ENCODE peak calls at places on chromosomes 13 and 19, in seven cellular contexts. One of them, this sample, is unnamed. For H3K4me1, the result is how much of the 10 kb centered on the place peaks cover.

GRCh38 chr19:44808463-44809371 is at the start of gene BCAM:
- DNase-seq in right cardiac atrium: peak
- DNase-seq in lower lobe of right lung: peak
- DNase-seq in mesendoderm: peak
- DNase-seq in fibroblast of lung: peak
- DNase-seq in transverse colon: peak
- DNase-seq in testis: peak
- DNase-seq in this sample: peak

GRCh38 chr13:97004096-97004876 is 10.0 kb upstream of the OXGR1 start:
- DNase-seq in mesendoderm: peak
- DNase-seq in lower lobe of right lung: no peak
- DNase-seq in testis: no peak
- DNase-seq in right cardiac atrium: no peak
- DNase-seq in fibroblast of lung: peak
- DNase-seq in transverse colon: no peak
- DNase-seq in this sample: no peak

GRCh38 chr13:33744589-33745369 is 73.2 kb upstream of the RFC3 start:
- DNase-seq in transverse colon: no peak
- DNase-seq in fibroblast of lung: peak
- DNase-seq in testis: peak
- DNase-seq in lower lobe of right lung: peak
- DNase-seq in mesendoderm: no peak
- DNase-seq in right cardiac atrium: peak
- DNase-seq in this sample: peak

GRCh38 chr13:111614613-111615012 is 294.2 kb downstream of the TEX29 start:
- DNase-seq in transverse colon: no peak
- DNase-seq in lower lobe of right lung: no peak
- DNase-seq in fibroblast of lung: no peak
- DNase-seq in mesendoderm: no peak
- DNase-seq in right cardiac atrium: no peak
- DNase-seq in testis: no peak
- DNase-seq in this sample: no peak

GRCh38 chr13:72129117-72129516 is 262.1 kb upstream of the DACH1 start:
- DNase-seq in fibroblast of lung: no peak
- DNase-seq in right cardiac atrium: no peak
- DNase-seq in lower lobe of right lung: no peak
- DNase-seq in testis: no peak
- DNase-seq in mesendoderm: no peak
- DNase-seq in transverse colon: no peak
- DNase-seq in this sample: no peak

GRCh38 chr13:87498681-87499080 is 172.5 kb upstream of the SLITRK5 start:
- DNase-seq in transverse colon: no peak
- DNase-seq in fibroblast of lung: peak
- DNase-seq in testis: peak
- DNase-seq in mesendoderm: peak
- DNase-seq in right cardiac atrium: no peak
- DNase-seq in lower lobe of right lung: no peak
- DNase-seq in this sample: peak

GRCh38 chr13:53005631-53006030 is 23.0 kb upstream of the OLFM4 start:
- DNase-seq in fibroblast of lung: no peak
- DNase-seq in mesendoderm: no peak
- DNase-seq in testis: no peak
- DNase-seq in transverse colon: no peak
- DNase-seq in lower lobe of right lung: no peak
- DNase-seq in right cardiac atrium: no peak
- DNase-seq in this sample: peak

GRCh38 chr19:48631254-48631653 is 5.9 kb downstream of the DBP start:
- DNase-seq in lower lobe of right lung: no peak
- DNase-seq in testis: no peak
- DNase-seq in transverse colon: no peak
- DNase-seq in mesendoderm: no peak
- DNase-seq in fibroblast of lung: no peak
- DNase-seq in right cardiac atrium: no peak
- DNase-seq in this sample: no peak

GRCh38 chr19:6710273-6711077 is 10.0 kb downstream of the C3 start:
- DNase-seq in transverse colon: no peak
- DNase-seq in mesendoderm: peak
- DNase-seq in lower lobe of right lung: peak
- DNase-seq in testis: no peak
- DNase-seq in fibroblast of lung: no peak
- DNase-seq in right cardiac atrium: peak
- DNase-seq in this sample: no peak

GRCh38 chr19:4807188-4807587 is 15.7 kb downstream of the FEM1A start:
- DNase-seq in fibroblast of lung: no peak
- DNase-seq in transverse colon: peak
- DNase-seq in lower lobe of right lung: peak
- DNase-seq in testis: no peak
- DNase-seq in mesendoderm: no peak
- DNase-seq in right cardiac atrium: peak
- DNase-seq in this sample: no peak

GRCh38 chr13:43874512-43875092 is 4.9 kb downstream of the CCDC122 start:
- DNase-seq in testis: no peak
- DNase-seq in mesendoderm: peak
- DNase-seq in transverse colon: no peak
- DNase-seq in fibroblast of lung: peak
- DNase-seq in right cardiac atrium: no peak
- DNase-seq in lower lobe of right lung: no peak
- DNase-seq in this sample: no peak

GRCh38 chr13:39038569-39038898 is 278 bp downstream of the NHLRC3 start:
- DNase-seq in transverse colon: peak
- DNase-seq in right cardiac atrium: no peak
- DNase-seq in mesendoderm: no peak
- DNase-seq in fibroblast of lung: no peak
- DNase-seq in testis: peak
- DNase-seq in lower lobe of right lung: no peak
- DNase-seq in this sample: peak

GRCh38 chr13:98939552-98940306 is 38.1 kb downstream of the DOCK9 start:
- DNase-seq in fibroblast of lung: no peak
- DNase-seq in right cardiac atrium: peak
- DNase-seq in lower lobe of right lung: no peak
- DNase-seq in testis: peak
- DNase-seq in transverse colon: no peak
- DNase-seq in mesendoderm: no peak
- DNase-seq in this sample: no peak

GRCh38 chr19:45177817-45178261 is at the start of gene TRAPPC6A:
- DNase-seq in right cardiac atrium: no peak
- DNase-seq in testis: no peak
- DNase-seq in fibroblast of lung: peak
- DNase-seq in lower lobe of right lung: no peak
- DNase-seq in mesendoderm: no peak
- DNase-seq in transverse colon: no peak
- DNase-seq in this sample: no peak

GRCh38 chr13:67515895-67516294 is 285.8 kb upstream of the PCDH9 start:
- DNase-seq in fibroblast of lung: peak
- DNase-seq in right cardiac atrium: no peak
- DNase-seq in lower lobe of right lung: no peak
- DNase-seq in transverse colon: no peak
- DNase-seq in mesendoderm: no peak
- DNase-seq in testis: no peak
- DNase-seq in this sample: peak

GRCh38 chr19:35566738-35567137 is 3.3 kb upstream of the ATP4A start:
- DNase-seq in testis: no peak
- DNase-seq in fibroblast of lung: no peak
- DNase-seq in transverse colon: no peak
- DNase-seq in lower lobe of right lung: no peak
- DNase-seq in right cardiac atrium: no peak
- DNase-seq in mesendoderm: no peak
- DNase-seq in this sample: no peak

GRCh38 chr19:35048911-35049411 is 7.4 kb downstream of the HPN start:
- DNase-seq in testis: no peak
- DNase-seq in transverse colon: no peak
- DNase-seq in lower lobe of right lung: peak
- DNase-seq in right cardiac atrium: peak
- DNase-seq in fibroblast of lung: no peak
- DNase-seq in mesendoderm: no peak
- DNase-seq in this sample: no peak

GRCh38 chr13:63377986-63378385 is 1962.3 kb upstream of the PCDH20 start:
- DNase-seq in right cardiac atrium: no peak
- DNase-seq in testis: no peak
- DNase-seq in transverse colon: no peak
- DNase-seq in lower lobe of right lung: no peak
- DNase-seq in fibroblast of lung: no peak
- DNase-seq in mesendoderm: no peak
- DNase-seq in this sample: no peak

GRCh38 chr13:48656621-48657020 is 2.9 kb downstream of the CYSLTR2 start:
- DNase-seq in mesendoderm: no peak
- DNase-seq in right cardiac atrium: no peak
- DNase-seq in transverse colon: no peak
- DNase-seq in fibroblast of lung: no peak
- DNase-seq in testis: no peak
- DNase-seq in lower lobe of right lung: no peak
- DNase-seq in this sample: no peak

GRCh38 chr13:100244431-100244830 is 155.5 kb downstream of the PCCA start:
- DNase-seq in testis: no peak
- DNase-seq in fibroblast of lung: peak
- DNase-seq in lower lobe of right lung: no peak
- DNase-seq in transverse colon: no peak
- DNase-seq in mesendoderm: no peak
- DNase-seq in right cardiac atrium: no peak
- DNase-seq in this sample: no peak

GRCh38 chr13:79485014-79485441 is 4.1 kb downstream of the NDFIP2 start:
- DNase-seq in testis: no peak
- DNase-seq in fibroblast of lung: peak
- DNase-seq in transverse colon: peak
- DNase-seq in mesendoderm: peak
- DNase-seq in right cardiac atrium: no peak
- DNase-seq in lower lobe of right lung: no peak
- DNase-seq in this sample: no peak

GRCh38 chr13:27053902-27054595 is 117.6 kb downstream of the USP12 start:
- DNase-seq in mesendoderm: peak
- DNase-seq in lower lobe of right lung: no peak
- DNase-seq in testis: no peak
- DNase-seq in transverse colon: no peak
- DNase-seq in right cardiac atrium: no peak
- DNase-seq in fibroblast of lung: peak
- DNase-seq in this sample: no peak

GRCh38 chr19:3285647-3286176 is 61.3 kb downstream of the CELF5 start:
- DNase-seq in mesendoderm: no peak
- DNase-seq in right cardiac atrium: no peak
- DNase-seq in lower lobe of right lung: no peak
- DNase-seq in fibroblast of lung: peak
- DNase-seq in transverse colon: no peak
- DNase-seq in testis: no peak
- DNase-seq in this sample: peak

GRCh38 chr13:91078093-91078679 is 269.3 kb upstream of the MIR17HG start:
- DNase-seq in right cardiac atrium: no peak
- DNase-seq in mesendoderm: no peak
- DNase-seq in lower lobe of right lung: no peak
- DNase-seq in transverse colon: no peak
- DNase-seq in testis: no peak
- DNase-seq in fibroblast of lung: peak
- DNase-seq in this sample: peak

GRCh38 chr13:91066745-91067144 is 280.7 kb upstream of the MIR17HG start:
- DNase-seq in lower lobe of right lung: no peak
- DNase-seq in fibroblast of lung: no peak
- DNase-seq in mesendoderm: no peak
- DNase-seq in testis: no peak
- DNase-seq in right cardiac atrium: no peak
- DNase-seq in transverse colon: no peak
- DNase-seq in this sample: no peak

DNA sequence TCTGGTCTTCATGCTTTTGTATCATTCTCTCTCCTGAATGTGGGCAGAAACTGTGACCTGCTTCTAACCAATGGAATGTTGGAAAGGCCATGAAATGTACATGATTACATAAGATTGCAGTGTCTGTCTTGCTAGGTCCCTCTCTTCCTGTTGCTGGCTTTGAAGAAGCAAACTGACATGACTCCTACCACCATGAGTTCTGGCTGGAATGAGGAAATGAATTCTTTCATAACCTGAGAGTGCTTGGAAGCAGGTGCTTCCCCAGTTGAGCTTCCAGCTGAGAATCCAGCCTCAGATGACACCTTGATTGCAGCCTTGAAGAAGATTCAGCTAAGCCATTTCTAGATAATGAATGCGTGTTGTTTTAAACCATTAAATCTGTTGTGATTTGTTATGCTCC is 275.0 kb upstream of the MIR17HG start:
- DNase-seq in right cardiac atrium: no peak
- DNase-seq in testis: no peak
- DNase-seq in lower lobe of right lung: no peak
- DNase-seq in mesendoderm: no peak
- DNase-seq in fibroblast of lung: no peak
- DNase-seq in transverse colon: no peak
- DNase-seq in this sample: no peak
- H3K4me3 ChIP-seq in right cardiac atrium: no peak
- H3K4me3 ChIP-seq in testis: no peak
- H3K4me3 ChIP-seq in lower lobe of right lung: no peak
- H3K4me3 ChIP-seq in mesendoderm: no peak
- H3K4me3 ChIP-seq in fibroblast of lung: no peak
- H3K4me3 ChIP-seq in transverse colon: no peak
- H3K4me3 ChIP-seq in this sample: no peak

GRCh38 chr13:93058301-93058700 is 168.3 kb upstream of the GPC6 start:
- DNase-seq in mesendoderm: no peak
- DNase-seq in testis: no peak
- DNase-seq in lower lobe of right lung: no peak
- DNase-seq in right cardiac atrium: no peak
- DNase-seq in transverse colon: no peak
- DNase-seq in fibroblast of lung: no peak
- DNase-seq in this sample: no peak

GRCh38 chr13:93055233-93055632 is 171.4 kb upstream of the GPC6 start:
- DNase-seq in right cardiac atrium: no peak
- DNase-seq in testis: no peak
- DNase-seq in mesendoderm: peak
- DNase-seq in transverse colon: no peak
- DNase-seq in lower lobe of right lung: no peak
- DNase-seq in fibroblast of lung: no peak
- DNase-seq in this sample: no peak

GRCh38 chr13:93060144-93060543 is 166.5 kb upstream of the GPC6 start:
- DNase-seq in transverse colon: no peak
- DNase-seq in testis: no peak
- DNase-seq in mesendoderm: no peak
- DNase-seq in lower lobe of right lung: no peak
- DNase-seq in fibroblast of lung: no peak
- DNase-seq in right cardiac atrium: no peak
- DNase-seq in this sample: no peak
- H3K4me1 ChIP-seq in transverse colon: under half
- H3K4me1 ChIP-seq in testis: under half
- H3K4me1 ChIP-seq in mesendoderm: under half
- H3K4me1 ChIP-seq in lower lobe of right lung: under half
- H3K4me1 ChIP-seq in fibroblast of lung: under half
- H3K4me1 ChIP-seq in right cardiac atrium: under half
- H3K4me1 ChIP-seq in this sample: under half

GRCh38 chr19:52991484-52991883 is 22.2 kb upstream of the ERVV-1 start:
- DNase-seq in lower lobe of right lung: no peak
- DNase-seq in fibroblast of lung: peak
- DNase-seq in mesendoderm: no peak
- DNase-seq in testis: no peak
- DNase-seq in right cardiac atrium: no peak
- DNase-seq in transverse colon: no peak
- DNase-seq in this sample: no peak
- H3K27ac ChIP-seq in lower lobe of right lung: no peak
- H3K27ac ChIP-seq in fibroblast of lung: no peak
- H3K27ac ChIP-seq in mesendoderm: no peak
- H3K27ac ChIP-seq in testis: no peak
- H3K27ac ChIP-seq in right cardiac atrium: no peak
- H3K27ac ChIP-seq in transverse colon: no peak
- H3K27ac ChIP-seq in this sample: no peak

GRCh38 chr19:10421240-10421948 is 1.1 kb downstream of the PDE4A start:
- DNase-seq in right cardiac atrium: no peak
- DNase-seq in fibroblast of lung: no peak
- DNase-seq in transverse colon: no peak
- DNase-seq in testis: no peak
- DNase-seq in lower lobe of right lung: no peak
- DNase-seq in mesendoderm: no peak
- DNase-seq in this sample: no peak
- H3K4me3 ChIP-seq in right cardiac atrium: no peak
- H3K4me3 ChIP-seq in fibroblast of lung: peak
- H3K4me3 ChIP-seq in transverse colon: no peak
- H3K4me3 ChIP-seq in testis: no peak
- H3K4me3 ChIP-seq in lower lobe of right lung: no peak
- H3K4me3 ChIP-seq in mesendoderm: no peak
- H3K4me3 ChIP-seq in this sample: peak